ENCODE peak calls at places on chromosomes 3 and 15, in four cellular contexts. One of them, this sample, is unnamed. For H3K4me1, the result is how much of the 10 kb centered on the place peaks cover.

GRCh38 chr3:194255252-194256039 is 95.7 kb downstream of the CPN2 start:
- DNase-seq in heart right ventricle: peak
- DNase-seq in cardiac muscle cell: peak
- DNase-seq in adrenal gland: peak
- DNase-seq in this sample: peak

GRCh38 chr15:22961661-22962221 is 18.4 kb downstream of the CYFIP1 start:
- DNase-seq in heart right ventricle: no peak
- DNase-seq in cardiac muscle cell: peak
- DNase-seq in adrenal gland: no peak
- DNase-seq in this sample: no peak

GRCh38 chr3:123361019-123361418 is 87.9 kb downstream of the ADCY5 start:
- DNase-seq in adrenal gland: no peak
- DNase-seq in cardiac muscle cell: no peak
- DNase-seq in heart right ventricle: no peak
- DNase-seq in this sample: no peak

GRCh38 chr3:33879540-33879939 is 81.1 kb downstream of the PDCD6IP start:
- DNase-seq in cardiac muscle cell: no peak
- DNase-seq in adrenal gland: no peak
- DNase-seq in heart right ventricle: no peak
- DNase-seq in this sample: no peak

GRCh38 chr3:111712294-111713180 is 117.4 kb upstream of the ZBED2 start:
- DNase-seq in cardiac muscle cell: no peak
- DNase-seq in heart right ventricle: peak
- DNase-seq in adrenal gland: no peak
- DNase-seq in this sample: peak

GRCh38 chr3:171165986-171166385 is 139.5 kb upstream of the SLC2A2 start:
- DNase-seq in adrenal gland: no peak
- DNase-seq in cardiac muscle cell: no peak
- DNase-seq in heart right ventricle: no peak
- DNase-seq in this sample: no peak

GRCh38 chr15:63292771-63293170 is 15.4 kb downstream of the APH1B start:
- DNase-seq in heart right ventricle: no peak
- DNase-seq in cardiac muscle cell: peak
- DNase-seq in adrenal gland: no peak
- DNase-seq in this sample: no peak

GRCh38 chr15:95350908-95351307 is 979.6 kb upstream of the NR2F2 start:
- DNase-seq in adrenal gland: no peak
- DNase-seq in heart right ventricle: no peak
- DNase-seq in cardiac muscle cell: no peak
- DNase-seq in this sample: no peak

GRCh38 chr3:104578558-104578957 is 788.2 kb upstream of the ALCAM start:
- DNase-seq in heart right ventricle: no peak
- DNase-seq in cardiac muscle cell: no peak
- DNase-seq in adrenal gland: no peak
- DNase-seq in this sample: no peak

GRCh38 chr3:101873619-101874018 is 24.3 kb downstream of the NFKBIZ start:
- DNase-seq in cardiac muscle cell: no peak
- DNase-seq in adrenal gland: no peak
- DNase-seq in heart right ventricle: no peak
- DNase-seq in this sample: no peak

GRCh38 chr3:96813820-96814580 is 394 bp upstream of the EPHA6 start:
- DNase-seq in heart right ventricle: peak
- DNase-seq in adrenal gland: no peak
- DNase-seq in cardiac muscle cell: peak
- DNase-seq in this sample: peak

GRCh38 chr3:25469609-25470008 is 41.5 kb downstream of the RARB start:
- DNase-seq in heart right ventricle: no peak
- DNase-seq in cardiac muscle cell: no peak
- DNase-seq in adrenal gland: no peak
- DNase-seq in this sample: no peak
- H3K4me1 ChIP-seq in heart right ventricle: half or more
- H3K4me1 ChIP-seq in cardiac muscle cell: half or more
- H3K4me1 ChIP-seq in adrenal gland: under half
- H3K4me1 ChIP-seq in this sample: under half

GRCh38 chr3:152279474-152279873 is 10.7 kb downstream of the MBNL1 start:
- DNase-seq in adrenal gland: no peak
- DNase-seq in cardiac muscle cell: no peak
- DNase-seq in heart right ventricle: no peak
- DNase-seq in this sample: no peak
- H3K4me3 ChIP-seq in adrenal gland: no peak
- H3K4me3 ChIP-seq in cardiac muscle cell: no peak
- H3K4me3 ChIP-seq in heart right ventricle: no peak
- H3K4me3 ChIP-seq in this sample: no peak

GRCh38 chr3:157541506-157542236 is 38.5 kb upstream of the VEPH1 start:
- DNase-seq in adrenal gland: no peak
- DNase-seq in cardiac muscle cell: no peak
- DNase-seq in heart right ventricle: no peak
- DNase-seq in this sample: no peak

GRCh38 chr3:157540656-157541055 is 37.4 kb upstream of the VEPH1 start:
- DNase-seq in adrenal gland: no peak
- DNase-seq in cardiac muscle cell: no peak
- DNase-seq in heart right ventricle: no peak
- DNase-seq in this sample: no peak

GRCh38 chr3:157543491-157544035 is 40.3 kb upstream of the VEPH1 start:
- DNase-seq in adrenal gland: no peak
- DNase-seq in cardiac muscle cell: peak
- DNase-seq in heart right ventricle: no peak
- DNase-seq in this sample: no peak

GRCh38 chr3:157544501-157545139 is 41.4 kb upstream of the VEPH1 start:
- DNase-seq in heart right ventricle: no peak
- DNase-seq in cardiac muscle cell: peak
- DNase-seq in adrenal gland: no peak
- DNase-seq in this sample: no peak

GRCh38 chr3:157542711-157543485 is 39.7 kb upstream of the VEPH1 start:
- DNase-seq in heart right ventricle: peak
- DNase-seq in cardiac muscle cell: peak
- DNase-seq in adrenal gland: peak
- DNase-seq in this sample: peak
- TF ChIP-seq CTCF in heart right ventricle: no peak
- TF ChIP-seq CTCF in cardiac muscle cell: peak
- TF ChIP-seq CTCF in adrenal gland: no peak
- TF ChIP-seq CTCF in this sample: peak

DNA sequence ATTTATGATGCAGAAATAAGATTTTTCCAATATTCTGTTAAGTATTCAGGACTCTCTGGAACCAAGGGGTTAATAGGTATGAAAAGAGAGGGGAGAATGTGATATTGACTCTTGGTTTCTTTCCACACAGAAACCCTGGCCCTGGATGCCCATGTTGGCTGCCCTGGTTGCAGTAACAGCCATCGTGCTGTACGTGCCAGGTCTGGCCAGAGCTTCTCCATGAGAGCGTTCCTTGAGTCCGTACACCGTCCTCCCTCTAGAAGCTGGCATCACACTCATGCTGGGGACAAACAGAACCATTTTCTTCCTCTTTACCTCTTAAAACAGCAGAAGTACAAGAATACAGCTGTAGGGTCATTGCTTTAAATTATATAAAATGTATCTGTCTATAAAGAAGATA is 81.1 kb upstream of the FLNB start:
- DNase-seq in heart right ventricle: no peak
- DNase-seq in adrenal gland: no peak
- DNase-seq in cardiac muscle cell: no peak
- DNase-seq in this sample: no peak
- H3K4me1 ChIP-seq in heart right ventricle: under half
- H3K4me1 ChIP-seq in adrenal gland: under half
- H3K4me1 ChIP-seq in cardiac muscle cell: under half
- H3K4me1 ChIP-seq in this sample: under half